ENCODE peak calls at places on chromosome 20, in ten cellular contexts. H is dorsolateral prefrontal cortex; J is CD8-positive, alpha-beta memory T cell; I is left lung; G is PC-3; E is adrenal gland; V is mesendoderm; D is vagina; W is A673; Y is iPS DF 6.9. M is an unnamed sample.

GRCh38 chr20:61804896-61805295 is 260.8 kb downstream of the TAF4 start:
- DNase-seq in J (no peak), G (no peak), W (no peak), H (no peak), E (no peak), D (no peak), V (no peak), Y (no peak), I (peak; percentile 44), M (no peak)

GRCh38 chr20:10131612-10132345 is 86.9 kb upstream of the SNAP25 start:
- DNase-seq in E (peak; percentile 62), Y (peak; percentile 18), H (peak; percentile 40), V (no peak), W (peak; percentile 17), D (no peak), I (no peak), J (no peak), G (peak; percentile 31), M (peak; percentile 44)

GRCh38 chr20:9838378-9839295 is at the start of gene PAK5:
- DNase-seq in W (peak; percentile 80), H (peak; percentile 64), J (no peak), I (peak; percentile 84), G (no peak), E (peak; percentile 87), V (peak; percentile 96), Y (peak; percentile 78), D (no peak), M (no peak)

GRCh38 chr20:51631011-51631950 is 88.8 kb upstream of the NFATC2 start:
- DNase-seq in E (peak; percentile 62), J (no peak), I (no peak), W (peak; percentile 96), G (peak; percentile 100), V (no peak), Y (no peak), D (peak; percentile 96), H (no peak), M (peak; percentile 97)

GRCh38 chr20:433300-433975 is 25.3 kb downstream of the RBCK1 start:
- DNase-seq in D (no peak), I (no peak), E (no peak), G (no peak), H (no peak), J (peak; percentile 45), V (no peak), Y (no peak), W (no peak), M (no peak)

GRCh38 chr20:62845818-62846527 is 15.6 kb downstream of the TCFL5 start:
- DNase-seq in Y (no peak), W (no peak), H (no peak), E (peak; percentile 10), G (no peak), D (no peak), V (no peak), J (no peak), I (no peak), M (no peak)

GRCh38 chr20:63135411-63135810 is 80.5 kb downstream of the YTHDF1 start:
- DNase-seq in V (peak; percentile 23), I (no peak), D (no peak), Y (no peak), E (no peak), H (no peak), G (no peak), W (no peak), J (no peak), M (no peak)

GRCh38 chr20:63417213-63418120 is 55.0 kb downstream of the KCNQ2 start:
- DNase-seq in I (no peak), G (no peak), E (no peak), V (no peak), J (no peak), W (no peak), Y (no peak), H (no peak), D (no peak), M (no peak)

GRCh38 chr20:60993647-60994046 is 258.4 kb upstream of the CDH4 start:
- DNase-seq in V (peak; percentile 49), G (peak; percentile 2), J (no peak), W (peak; percentile 24), D (no peak), H (no peak), Y (peak; percentile 13), E (no peak), I (no peak), M (no peak)

GRCh38 chr20:237479-237878 is 10.4 kb downstream of the DEFB129 start:
- DNase-seq in W (no peak), I (no peak), V (no peak), E (no peak), H (no peak), G (no peak), D (no peak), J (no peak), Y (no peak), M (no peak)

GRCh38 chr20:36917240-36917639 is 34.3 kb downstream of the SAMHD1 start:
- DNase-seq in V (no peak), I (no peak), Y (no peak), D (no peak), E (no peak), H (no peak), W (no peak), G (no peak), J (no peak), M (no peak)

GRCh38 chr20:20666359-20666758 is 46.1 kb downstream of the RALGAPA2 start:
- DNase-seq in Y (no peak), V (no peak), G (no peak), W (peak; percentile 15), J (no peak), D (no peak), E (no peak), I (no peak), H (no peak), M (no peak)

GRCh38 chr20:1434571-1435336 is 31.9 kb downstream of the NSFL1C start:
- DNase-seq in H (no peak), E (no peak), W (no peak), J (peak; percentile 60), D (no peak), G (peak; percentile 88), V (peak; percentile 67), Y (no peak), I (no peak), M (peak; percentile 78)

GRCh38 chr20:19492937-19493336 is 265.1 kb upstream of the RIN2 start:
- DNase-seq in E (no peak), Y (no peak), J (no peak), W (no peak), G (no peak), H (no peak), I (no peak), V (peak; percentile 32), D (no peak), M (no peak)

GRCh38 chr20:3652646-3653596 is 10.3 kb downstream of the GFRA4 start:
- DNase-seq in G (no peak), D (no peak), Y (no peak), E (peak; percentile 10), H (no peak), V (no peak), I (no peak), W (no peak), J (no peak), M (no peak)

GRCh38 chr20:15849131-15849685 is 724.0 kb downstream of the KIF16B start:
- DNase-seq in I (no peak), J (no peak), W (no peak), D (no peak), E (no peak), V (no peak), H (no peak), G (no peak), Y (no peak), M (no peak)

GRCh38 chr20:51456511-51457280 is 85.8 kb downstream of the NFATC2 start:
- DNase-seq in E (peak; percentile 98), W (peak; percentile 60), H (peak; percentile 79), D (peak; percentile 95), G (peak; percentile 100), I (peak; percentile 94), V (peak; percentile 56), J (no peak), Y (no peak), M (peak; percentile 94)

GRCh38 chr20:60999256-60999655 is 252.8 kb upstream of the CDH4 start:
- DNase-seq in J (no peak), V (no peak), H (no peak), E (no peak), G (no peak), I (no peak), D (no peak), Y (no peak), W (no peak), M (no peak)

GRCh38 chr20:6920991-6921613 is 153.6 kb downstream of the BMP2 start:
- DNase-seq in I (no peak), D (no peak), J (no peak), E (no peak), W (no peak), V (no peak), G (peak; percentile 8), Y (no peak), H (no peak), M (no peak)
- H3K27ac ChIP-seq in I (no peak overlapping the region), D (no peak overlapping the region), J (no peak overlapping the region), E (no peak overlapping the region), W (no peak overlapping the region), V (no peak overlapping the region), G (no peak overlapping the region), Y (no peak overlapping the region), H (no peak overlapping the region), M (no peak overlapping the region)

GRCh38 chr20:56786503-56786902 is 157.4 kb downstream of the TFAP2C start:
- DNase-seq in G (no peak), I (no peak), W (no peak), V (no peak), Y (no peak), D (no peak), J (no peak), H (no peak), E (no peak), M (no peak)
- H3K27ac ChIP-seq in G (peak overlapping the region; percentile 12), I (no peak overlapping the region), W (no peak overlapping the region), V (no peak overlapping the region), Y (no peak overlapping the region), D (peak overlapping the region; percentile 88), J (no peak overlapping the region), H (no peak overlapping the region), E (no peak overlapping the region), M (no peak overlapping the region)

GRCh38 chr20:53557157-53557556 is 36.5 kb downstream of the ZNF217 start:
- DNase-seq in J (no peak), D (no peak), V (peak; percentile 33), E (no peak), Y (no peak), I (no peak), G (no peak), H (no peak), W (no peak), M (no peak)
- H3K27ac ChIP-seq in J (no peak overlapping the region), D (no peak overlapping the region), V (no peak overlapping the region), E (no peak overlapping the region), Y (no peak overlapping the region), I (no peak overlapping the region), G (no peak overlapping the region), H (no peak overlapping the region), W (no peak overlapping the region), M (no peak overlapping the region)

DNA sequence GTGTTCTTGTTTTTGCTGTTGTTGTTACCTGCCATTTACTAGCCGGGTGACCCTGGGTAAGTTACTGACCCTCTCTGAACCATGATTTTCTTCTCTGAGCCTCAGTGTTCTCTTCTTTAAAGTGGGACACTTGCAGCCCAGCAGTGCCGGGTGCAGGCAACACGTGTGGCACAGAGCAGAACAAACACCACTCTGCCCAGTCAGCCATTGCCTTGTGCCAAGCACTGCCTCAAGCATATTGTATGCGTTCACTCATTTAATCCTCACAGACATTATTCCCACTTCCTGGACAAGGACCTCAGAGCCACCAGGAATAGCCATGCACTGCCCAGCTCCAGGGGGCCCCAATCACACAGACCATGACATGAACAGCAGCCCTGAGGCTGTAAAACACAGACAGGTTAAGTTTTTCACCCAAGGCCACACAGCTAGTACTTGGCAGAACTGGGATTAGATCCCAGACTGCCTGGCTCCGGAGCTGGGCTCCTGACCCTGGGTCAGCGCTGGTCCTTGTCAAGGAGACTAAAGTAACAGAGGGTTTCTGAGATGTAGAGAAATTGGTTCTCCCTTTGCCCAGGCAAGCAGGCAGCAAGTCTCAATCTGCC is 74.0 kb upstream of the PTPN1 start:
- DNase-seq in Y (no peak), V (no peak), G (no peak), J (no peak), D (no peak), E (no peak), I (no peak), W (no peak), H (no peak), M (no peak)
- H3K27ac ChIP-seq in Y (no peak overlapping the region), V (no peak overlapping the region), G (peak overlapping the region; percentile 68), J (no peak overlapping the region), D (peak overlapping the region; percentile 35), E (no peak overlapping the region), I (no peak overlapping the region), W (no peak overlapping the region), H (no peak overlapping the region), M (no peak overlapping the region)